ENCODE peak calls at places on chromosomes 16 and 17, in four cellular contexts. H, N, T and F are unnamed samples.

GRCh38 chr16:22323998-22324786 is 27.0 kb downstream of the POLR3E start:
- DNase-seq in H (no peak), N (no peak), T (no peak), F (no peak)

GRCh38 chr17:17581509-17581908 is 10.0 kb downstream of the PEMT start:
- DNase-seq in H (no peak), N (no peak), T (no peak), F (no peak)

GRCh38 chr17:27384261-27384701 is 72.0 kb upstream of the KSR1 start:
- DNase-seq in H (no peak), N (no peak), T (no peak), F (peak)

GRCh38 chr16:9151597-9151996 is 60.2 kb downstream of the HAPSTR1 start:
- DNase-seq in H (peak), N (no peak), T (no peak), F (no peak)

GRCh38 chr17:37570527-37571093 is 38.6 kb downstream of the SYNRG start:
- DNase-seq in H (peak), N (no peak), T (peak), F (peak)

GRCh38 chr17:47741793-47742145 is 8.7 kb downstream of the TBX21 start:
- DNase-seq in H (no peak), N (no peak), T (no peak), F (no peak)

GRCh38 chr17:65707780-65708179 is 146.3 kb upstream of the AXIN2 start:
- DNase-seq in H (no peak), N (no peak), T (no peak), F (no peak)

GRCh38 chr17:81845361-81845760 is 10.5 kb upstream of the PPP1R27 start:
- DNase-seq in H (no peak), N (no peak), T (no peak), F (no peak)

GRCh38 chr17:43014020-43014615 is 7.5 kb downstream of the IFI35 start:
- DNase-seq in H (no peak), N (no peak), T (no peak), F (no peak)

GRCh38 chr17:31466096-31466495 is 74.6 kb downstream of the RAB11FIP4 start:
- DNase-seq in H (no peak), N (no peak), T (no peak), F (no peak)

GRCh38 chr17:46178550-46179198 is 14.6 kb downstream of the KANSL1 start:
- DNase-seq in H (no peak), N (no peak), T (no peak), F (no peak)

GRCh38 chr17:70254735-70255460 is 85.6 kb downstream of the KCNJ2 start:
- DNase-seq in H (no peak), N (no peak), T (no peak), F (no peak)

GRCh38 chr16:70160388-70160787 is 13.2 kb upstream of the CLEC18C start:
- DNase-seq in H (no peak), N (no peak), T (peak), F (no peak)

GRCh38 chr16:21190013-21190412 is 21.4 kb downstream of the ZP2 start:
- DNase-seq in H (no peak), N (no peak), T (no peak), F (no peak)

GRCh38 chr16:21197621-21198020 is 13.8 kb downstream of the ZP2 start:
- DNase-seq in H (no peak), N (no peak), T (no peak), F (no peak)

GRCh38 chr16:21197115-21197514 is 14.3 kb downstream of the ZP2 start:
- DNase-seq in H (no peak), N (no peak), T (no peak), F (no peak)

GRCh38 chr16:21190599-21190998 is 20.8 kb downstream of the ZP2 start:
- DNase-seq in H (no peak), N (no peak), T (no peak), F (no peak)

GRCh38 chr16:21194771-21195301 is 16.5 kb downstream of the ZP2 start:
- DNase-seq in H (no peak), N (no peak), T (no peak), F (no peak)
- TF ChIP-seq POLR2AphosphoS2 in H (no peak), N (no peak), T (no peak), F (no peak)

DNA sequence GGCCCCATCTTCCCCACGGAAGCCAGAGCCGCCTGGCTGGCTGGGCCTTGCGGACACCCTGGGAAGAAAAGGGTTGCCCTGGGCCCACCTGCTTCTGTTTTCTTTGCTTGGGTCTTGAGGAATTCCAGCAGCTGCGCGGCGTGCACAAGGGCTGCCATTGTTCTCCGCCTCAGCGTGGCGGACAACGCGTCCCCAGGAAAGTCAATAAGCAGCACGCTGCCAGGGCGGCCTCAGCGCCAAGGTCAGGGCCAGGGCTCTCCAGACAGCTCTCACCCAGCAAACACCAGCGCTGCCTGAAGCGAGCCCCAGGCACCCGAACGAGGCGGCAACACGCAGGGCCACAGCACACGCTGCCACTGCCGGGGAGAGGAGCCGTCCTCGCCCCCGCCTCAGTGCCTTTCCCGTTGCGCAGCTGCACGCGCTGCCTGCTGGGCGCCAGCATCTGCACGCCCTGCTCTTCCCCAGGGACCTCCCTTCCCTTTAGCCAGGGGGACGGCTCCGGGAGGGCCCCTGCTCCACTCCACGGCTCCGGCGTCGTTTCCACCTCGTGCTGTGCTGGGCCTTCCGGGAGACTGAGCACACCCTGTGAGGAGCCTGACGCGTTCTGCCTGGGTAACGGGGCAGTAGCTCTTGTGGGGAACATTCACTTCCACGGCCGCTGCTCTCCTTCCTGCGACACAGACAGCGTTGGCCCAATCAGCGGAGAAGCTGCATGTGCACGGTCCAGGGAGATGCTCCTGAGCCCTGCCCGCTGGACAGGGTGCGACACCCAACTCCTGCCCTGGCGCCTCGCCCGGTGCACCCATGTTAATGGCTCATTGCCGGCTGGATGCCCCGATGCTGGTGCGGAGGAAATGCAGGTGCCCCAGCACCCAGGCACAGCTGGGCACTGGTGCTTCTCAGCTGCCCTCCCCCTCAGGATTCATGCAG is 57.8 kb downstream of the LMF1 start:
- DNase-seq in H (peak), N (no peak), T (no peak), F (no peak)
- TF ChIP-seq ESRRA in H (peak), N (no peak), T (no peak), F (no peak)

GRCh38 chr16:31365131-31365865 is 10.3 kb downstream of the ITGAX start:
- DNase-seq in H (no peak), N (no peak), T (no peak), F (no peak)

GRCh38 chr16:31361201-31362110 is 6.5 kb downstream of the ITGAX start:
- DNase-seq in H (no peak), N (no peak), T (no peak), F (no peak)

GRCh38 chr16:31362476-31363405 is 7.8 kb downstream of the ITGAX start:
- DNase-seq in H (no peak), N (no peak), T (no peak), F (no peak)

GRCh38 chr16:31360296-31360695 is 5.3 kb downstream of the ITGAX start:
- DNase-seq in H (no peak), N (no peak), T (no peak), F (no peak)

DNA sequence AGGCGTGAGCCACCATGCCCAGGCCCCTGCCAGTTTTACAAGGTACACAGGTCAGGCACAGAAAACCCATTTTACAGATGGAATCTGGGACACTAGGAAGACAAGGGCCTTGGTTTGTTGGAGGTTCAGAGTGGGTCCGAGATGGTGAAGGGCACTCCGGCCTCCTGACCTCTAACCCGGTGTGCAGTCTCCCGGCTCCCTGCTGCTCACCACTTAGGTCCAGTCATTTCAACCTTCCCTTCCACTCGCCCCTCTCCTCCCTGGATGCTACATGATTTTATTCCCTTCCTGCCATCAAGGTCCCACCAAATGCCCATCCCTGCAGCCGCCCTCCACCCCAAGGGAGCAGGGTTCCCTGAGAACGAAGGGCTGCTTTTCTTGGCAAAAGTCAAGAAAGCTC is 8.7 kb downstream of the ITGAX start:
- DNase-seq in H (no peak), N (no peak), T (no peak), F (no peak)
- TF ChIP-seq POLR2AphosphoS2 in H (no peak), N (no peak), T (no peak), F (no peak)

DNA sequence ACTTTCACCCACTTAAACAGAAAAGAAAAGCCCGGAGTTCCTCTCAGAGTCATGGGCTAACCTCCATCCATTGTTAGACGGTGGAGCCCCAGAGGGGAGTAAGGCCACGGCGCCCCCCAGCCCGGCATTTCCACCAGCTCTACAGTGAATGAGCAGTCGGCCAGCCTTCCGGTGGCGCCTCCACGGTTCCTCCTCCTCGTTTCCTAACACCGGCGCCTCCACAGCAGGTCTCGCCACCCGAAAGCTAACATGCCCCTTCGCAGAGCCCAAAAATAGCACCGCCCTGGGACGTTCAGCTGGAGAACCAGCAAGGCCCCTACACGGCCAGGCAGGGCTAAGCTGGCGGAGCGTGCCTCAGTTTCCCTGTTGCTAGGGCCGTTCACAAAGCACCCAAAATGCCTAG is 858 bp downstream of the MMD start:
- DNase-seq in H (no peak), N (no peak), T (peak), F (peak)
- TF ChIP-seq ESRRA in H (no peak), N (no peak), T (no peak), F (no peak)